ENCODE peak calls at places on chromosomes 16 and 17, in eight cellular contexts. P is CD4-positive, alpha-beta memory T cell; J is CD4-positive, alpha-beta T cell; H is right cardiac atrium; T is heart left ventricle; A is ovary; E is thoracic aorta; G is heart right ventricle. N is an unnamed sample. For H3K9me3, the result is how much of the 10 kb centered on the place peaks cover.

GRCh38 chr17:29613856-29614255 is 8.9 kb downstream of the CORO6 start:
- DNase-seq in P (no peak), J (no peak), H (peak), T (no peak), A (no peak), E (no peak), G (no peak), N (no peak)

GRCh38 chr17:49760909-49761558 is 2.9 kb downstream of the FAM117A start:
- DNase-seq in P (no peak), J (no peak), H (no peak), T (no peak), A (no peak), E (no peak), G (no peak), N (no peak)

GRCh38 chr16:50467943-50468748 is 80.0 kb upstream of the NKD1 start:
- DNase-seq in P (no peak), J (no peak), H (no peak), T (no peak), A (peak), E (no peak), G (no peak), N (no peak)

GRCh38 chr16:15502041-15502725 is 67.8 kb downstream of the BMERB1 start:
- DNase-seq in P (no peak), J (no peak), H (no peak), T (no peak), A (no peak), E (no peak), G (no peak), N (no peak)

GRCh38 chr16:27437946-27438345 is 36.0 kb downstream of the IL21R start:
- DNase-seq in P (no peak), J (no peak), H (no peak), T (no peak), A (no peak), E (no peak), G (no peak), N (no peak)

GRCh38 chr16:71296584-71297133 is 7.5 kb upstream of the CMTR2 start:
- DNase-seq in P (no peak), J (no peak), H (no peak), T (no peak), A (no peak), E (no peak), G (no peak), N (no peak)

GRCh38 chr16:87234601-87235000 is 82.6 kb downstream of the C16orf95 start:
- DNase-seq in P (no peak), J (no peak), H (no peak), T (no peak), A (no peak), E (no peak), G (no peak), N (no peak)

GRCh38 chr17:30506423-30506822 is 29.2 kb downstream of the GOSR1 start:
- DNase-seq in P (no peak), J (no peak), H (no peak), T (no peak), A (no peak), E (no peak), G (no peak), N (no peak)

GRCh38 chr17:74037320-74037719 is 166.2 kb upstream of the RPL38 start:
- DNase-seq in P (no peak), J (no peak), H (no peak), T (no peak), A (no peak), E (no peak), G (peak), N (no peak)

GRCh38 chr16:85690469-85691064 is 1.8 kb upstream of the GINS2 start:
- DNase-seq in P (no peak), J (no peak), H (peak), T (no peak), A (no peak), E (no peak), G (no peak), N (no peak)

GRCh38 chr16:82439678-82440293 is 187.0 kb upstream of the CDH13 start:
- DNase-seq in P (no peak), J (no peak), H (no peak), T (no peak), A (no peak), E (no peak), G (no peak), N (no peak)

GRCh38 chr17:45270828-45271418 is 9.0 kb upstream of the SPATA32 start:
- DNase-seq in P (peak), J (peak), H (peak), T (no peak), A (no peak), E (no peak), G (no peak), N (peak)

GRCh38 chr17:73643012-73643845 is 1.0 kb downstream of the SDK2 start:
- DNase-seq in P (peak), J (no peak), H (peak), T (no peak), A (no peak), E (no peak), G (no peak), N (no peak)

GRCh38 chr17:9924735-9925191 is 19.7 kb upstream of the RCVRN start:
- DNase-seq in P (peak), J (no peak), H (no peak), T (no peak), A (no peak), E (no peak), G (no peak), N (no peak)

GRCh38 chr17:35016369-35016768 is 36.1 kb downstream of the LIG3 start:
- DNase-seq in P (no peak), J (no peak), H (no peak), T (no peak), A (no peak), E (no peak), G (no peak), N (no peak)

GRCh38 chr17:35018814-35019213 is 38.5 kb downstream of the LIG3 start:
- DNase-seq in P (no peak), J (no peak), H (no peak), T (no peak), A (no peak), E (no peak), G (no peak), N (no peak)

GRCh38 chr17:35021520-35022380 is 41.4 kb downstream of the LIG3 start:
- DNase-seq in P (no peak), J (no peak), H (no peak), T (no peak), A (no peak), E (no peak), G (no peak), N (no peak)

GRCh38 chr17:35019386-35020179 is 39.3 kb downstream of the LIG3 start:
- DNase-seq in P (no peak), J (no peak), H (no peak), T (no peak), A (no peak), E (no peak), G (no peak), N (no peak)

GRCh38 chr17:35017021-35017420 is 36.7 kb downstream of the LIG3 start:
- DNase-seq in P (no peak), J (no peak), H (no peak), T (no peak), A (no peak), E (no peak), G (no peak), N (no peak)
- H3K9me3 ChIP-seq in P (under half), J (under half), H (under half), T (under half), A (under half), E (under half), G (under half), N (under half)

DNA sequence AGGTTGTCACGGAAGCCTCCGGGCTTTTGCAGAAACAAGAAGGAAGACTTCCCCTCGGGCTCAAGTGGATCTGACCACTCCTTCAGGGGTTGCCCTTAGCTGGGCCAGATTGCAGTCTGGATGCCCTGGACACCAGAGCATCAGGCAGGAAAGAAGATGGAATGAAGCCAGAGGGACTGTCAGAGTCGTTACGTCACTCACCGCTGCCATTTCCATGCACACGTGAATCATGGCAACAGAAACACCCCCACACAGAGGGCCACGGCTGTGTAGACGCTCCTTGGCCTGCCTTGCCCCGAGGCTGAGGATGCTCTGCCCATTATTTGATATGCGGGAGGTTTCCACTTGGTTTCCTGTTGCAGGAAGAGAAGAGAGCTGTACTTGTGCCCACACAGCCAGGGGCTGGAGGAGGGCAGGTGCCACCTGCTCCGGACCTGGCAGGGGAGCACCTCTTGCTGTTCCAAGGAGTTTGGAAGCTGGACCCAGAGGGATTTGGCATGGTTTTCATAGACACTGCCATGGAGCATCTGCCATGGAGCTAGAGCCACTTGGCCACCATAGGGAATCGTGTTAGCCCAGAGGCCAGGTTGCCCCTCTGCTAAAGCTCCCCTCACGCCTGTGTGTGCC is 29.4 kb downstream of the RBFOX3 start:
- DNase-seq in P (no peak), J (no peak), H (peak), T (no peak), A (no peak), E (no peak), G (no peak), N (no peak)
- H3K9me3 ChIP-seq in P (under half), J (under half), H (under half), T (under half), A (under half), E (under half), G (under half), N (under half)

GRCh38 chr16:21683184-21683583 is 19.4 kb downstream of the OTOA start:
- DNase-seq in P (no peak), J (no peak), H (no peak), T (no peak), A (no peak), E (no peak), G (no peak), N (no peak)

GRCh38 chr16:21689107-21689506 is 25.3 kb downstream of the OTOA start:
- DNase-seq in P (no peak), J (no peak), H (no peak), T (no peak), A (no peak), E (no peak), G (no peak), N (no peak)

GRCh38 chr16:21684199-21684598 is 20.4 kb downstream of the OTOA start:
- DNase-seq in P (peak), J (no peak), H (peak), T (no peak), A (no peak), E (no peak), G (no peak), N (peak)

DNA sequence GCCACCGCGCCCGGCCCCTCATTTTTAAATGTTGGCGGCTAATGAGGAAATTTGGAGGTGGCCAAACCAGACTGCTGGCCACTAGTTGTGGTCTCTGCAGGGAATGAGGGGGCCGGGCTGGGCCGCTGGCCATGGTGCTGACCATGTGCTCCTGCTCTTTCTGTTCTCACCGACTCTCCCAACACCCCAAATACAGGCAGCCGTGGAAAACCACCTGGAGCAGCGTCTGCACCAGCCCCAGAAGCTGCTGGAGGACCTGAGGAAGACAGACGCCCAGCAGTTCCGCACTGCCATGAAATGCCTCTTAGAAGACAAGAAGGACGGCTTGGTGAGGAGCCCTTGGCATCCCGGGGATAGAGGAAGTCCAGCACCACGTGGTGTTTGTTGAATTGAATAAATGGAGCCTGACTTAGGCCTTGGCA is 21.3 kb downstream of the OTOA start:
- DNase-seq in P (no peak), J (no peak), H (no peak), T (no peak), A (no peak), E (no peak), G (no peak), N (no peak)
- H3K9me3 ChIP-seq in P (under half), J (under half), H (under half), T (under half), A (under half), E (under half), G (under half), N (under half)

GRCh38 chr17:53472586-53472985 is 350.1 kb upstream of the KIF2B start:
- DNase-seq in P (no peak), J (no peak), H (no peak), T (no peak), A (no peak), E (no peak), G (no peak), N (no peak)

GRCh38 chr17:53466733-53467132 is 356.0 kb upstream of the KIF2B start:
- DNase-seq in P (no peak), J (no peak), H (no peak), T (no peak), A (no peak), E (no peak), G (no peak), N (no peak)

GRCh38 chr17:53470626-53471025 is 352.1 kb upstream of the KIF2B start:
- DNase-seq in P (no peak), J (no peak), H (no peak), T (no peak), A (no peak), E (no peak), G (no peak), N (no peak)
- H3K9me3 ChIP-seq in P (under half), J (under half), H (under half), T (under half), A (under half), E (under half), G (under half), N (under half)

GRCh38 chr17:72510454-72511016 is 389.7 kb downstream of the SOX9 start:
- DNase-seq in P (no peak), J (no peak), H (no peak), T (no peak), A (no peak), E (no peak), G (no peak), N (no peak)

GRCh38 chr17:72507370-72507769 is 386.6 kb downstream of the SOX9 start:
- DNase-seq in P (no peak), J (no peak), H (no peak), T (no peak), A (no peak), E (no peak), G (no peak), N (no peak)

GRCh38 chr17:72503556-72503955 is 382.7 kb downstream of the SOX9 start:
- DNase-seq in P (no peak), J (no peak), H (no peak), T (no peak), A (no peak), E (no peak), G (no peak), N (no peak)

GRCh38 chr17:72504783-72505182 is 384.0 kb downstream of the SOX9 start:
- DNase-seq in P (no peak), J (no peak), H (no peak), T (no peak), A (no peak), E (no peak), G (no peak), N (no peak)

GRCh38 chr17:72506773-72507172 is 386.0 kb downstream of the SOX9 start:
- DNase-seq in P (no peak), J (no peak), H (no peak), T (no peak), A (no peak), E (no peak), G (no peak), N (no peak)
- H3K9me3 ChIP-seq in P (under half), J (under half), H (under half), T (under half), A (under half), E (under half), G (under half), N (under half)

GRCh38 chr16:35552763-35553162 is 2093.4 kb downstream of the TP53TG3F start:
- DNase-seq in P (no peak), J (no peak), H (no peak), T (no peak), A (no peak), E (no peak), G (no peak), N (no peak)
- H3K9me3 ChIP-seq in P (under half), J (under half), H (under half), T (under half), A (under half), E (under half), G (under half), N (under half)

GRCh38 chr16:3321802-3322201 is 16.5 kb downstream of the ZNF75A start:
- DNase-seq in P (no peak), J (no peak), H (no peak), T (no peak), A (no peak), E (no peak), G (no peak), N (no peak)

GRCh38 chr16:3311496-3311895 is 6.2 kb downstream of the ZNF75A start:
- DNase-seq in P (no peak), J (no peak), H (no peak), T (no peak), A (no peak), E (no peak), G (no peak), N (no peak)

DNA sequence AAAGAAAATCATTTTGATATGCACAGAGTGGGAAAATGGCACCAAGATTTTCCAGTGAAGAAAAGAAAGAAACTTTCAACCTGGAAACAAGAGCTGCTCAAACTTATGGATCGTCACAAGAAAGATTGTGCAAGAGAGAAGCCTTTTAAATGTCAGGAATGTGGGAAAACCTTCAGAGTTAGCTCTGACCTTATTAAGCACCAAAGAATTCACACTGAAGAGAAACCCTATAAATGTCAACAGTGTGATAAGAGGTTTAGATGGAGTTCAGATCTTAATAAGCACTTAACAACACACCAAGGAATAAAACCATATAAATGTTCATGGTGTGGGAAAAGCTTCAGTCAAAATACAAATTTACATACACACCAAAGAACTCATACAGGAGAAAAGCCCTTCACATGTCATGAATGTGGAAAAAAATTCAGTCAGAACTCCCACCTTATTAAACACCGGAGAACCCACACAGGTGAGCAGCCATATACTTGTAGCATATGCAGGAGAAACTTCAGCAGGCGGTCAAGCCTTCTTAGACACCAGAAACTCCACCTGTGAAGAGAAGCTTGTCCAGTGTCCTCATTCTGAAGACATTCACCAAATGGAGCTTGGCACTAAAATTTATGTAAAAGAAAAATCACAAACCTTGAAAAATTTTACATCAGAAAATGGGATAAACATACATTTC is 12.2 kb downstream of the ZNF75A start:
- DNase-seq in P (no peak), J (no peak), H (no peak), T (no peak), A (no peak), E (no peak), G (no peak), N (no peak)
- H3K9me3 ChIP-seq in P (half or more), J (half or more), H (under half), T (half or more), A (half or more), E (half or more), G (half or more), N (half or more)

GRCh38 chr16:35314298-35314697 is 1854.9 kb downstream of the TP53TG3F start:
- DNase-seq in P (no peak), J (no peak), H (no peak), T (no peak), A (no peak), E (no peak), G (no peak), N (no peak)
- H3K9me3 ChIP-seq in P (under half), J (under half), H (under half), T (under half), A (under half), E (under half), G (under half), N (under half)

GRCh38 chr16:35452471-35452870 is 1993.1 kb downstream of the TP53TG3F start:
- DNase-seq in P (no peak), J (no peak), H (no peak), T (no peak), A (no peak), E (no peak), G (no peak), N (no peak)

GRCh38 chr16:35447010-35447558 is 1987.7 kb downstream of the TP53TG3F start:
- DNase-seq in P (no peak), J (no peak), H (no peak), T (no peak), A (no peak), E (no peak), G (no peak), N (no peak)

GRCh38 chr16:35449663-35450062 is 1990.3 kb downstream of the TP53TG3F start:
- DNase-seq in P (no peak), J (no peak), H (no peak), T (no peak), A (no peak), E (no peak), G (no peak), N (no peak)

DNA sequence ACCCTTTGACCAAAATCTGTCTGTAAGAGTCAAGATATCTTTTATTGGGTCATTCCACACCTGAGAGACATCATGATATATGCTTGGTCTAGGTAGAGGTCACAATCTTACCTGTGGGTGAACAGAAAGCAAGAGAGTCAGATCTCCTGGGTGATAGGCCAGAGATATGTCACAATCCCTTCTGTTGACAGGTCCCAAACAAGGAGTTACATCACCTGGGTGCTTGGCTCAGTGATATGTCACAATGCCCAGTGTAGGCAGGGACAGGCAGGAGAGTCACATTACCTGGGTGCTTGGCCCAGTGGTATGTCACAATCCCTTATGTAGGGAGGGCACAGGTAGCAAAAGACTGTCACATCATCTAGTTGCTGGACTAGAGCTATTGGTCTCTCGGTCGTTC is 1991.2 kb downstream of the TP53TG3F start:
- DNase-seq in P (no peak), J (no peak), H (no peak), T (no peak), A (no peak), E (no peak), G (no peak), N (no peak)
- H3K9me3 ChIP-seq in P (under half), J (under half), H (under half), T (under half), A (under half), E (under half), G (under half), N (under half)

N was measured in T-helper 17 cell.